ENCODE peak calls at places on chromosomes 7 and 10, in nine cellular contexts. Z is GM23338; S is stimulated activated CD4-positive, alpha-beta T cell treated with anti-CD3 and anti-CD28 coated beads, Interleukin-1b, Interleukin-23, amount 100 ng/mL, for 4 hours; M is HTR-8/SVneo; W is NCI-H2081; T is effector memory CD4-positive, alpha-beta T cell; X is amygdala; U is anterior cingulate cortex; K is Right ventricle myocardium inferior. V is an unnamed sample.

GRCh38 chr7:116138202-116138801 is 72.0 kb upstream of the TES start:
- DNase-seq in M (peak; percentile 37), U (no peak), W (peak; percentile 61), Z (peak; percentile 77), S (no peak), K (no peak), T (no peak), X (no peak), V (no peak)

GRCh38 chr7:154862153-154862791 is 140.7 kb downstream of the PAXIP1 start:
- DNase-seq in K (no peak), T (no peak), Z (no peak), X (no peak), S (no peak), M (no peak), W (no peak), U (no peak), V (no peak)

GRCh38 chr7:7330997-7331396 is 148.7 kb downstream of the C1GALT1 start:
- DNase-seq in S (no peak), W (no peak), T (no peak), M (no peak), Z (peak; percentile 26), X (no peak), K (no peak), U (no peak), V (no peak)

GRCh38 chr10:34078017-34078416 is 737.1 kb downstream of the PARD3 start:
- DNase-seq in W (no peak), K (no peak), S (no peak), T (no peak), X (no peak), M (no peak), U (no peak), Z (no peak), V (no peak)

GRCh38 chr7:74007260-74007567 is 20.8 kb upstream of the ELN start:
- DNase-seq in U (no peak), K (no peak), T (no peak), Z (no peak), M (no peak), W (no peak), S (no peak), X (no peak), V (no peak)

GRCh38 chr7:47625861-47626444 is 44.0 kb upstream of the TNS3 start:
- DNase-seq in S (no peak), U (no peak), M (no peak), T (no peak), Z (peak; percentile 34), W (no peak), X (no peak), K (no peak), V (no peak)

GRCh38 chr10:77633376-77633775 is 4.2 kb downstream of the KCNMA1 start:
- DNase-seq in W (no peak), M (no peak), Z (no peak), X (no peak), K (no peak), T (no peak), S (no peak), U (no peak), V (no peak)

GRCh38 chr10:79149662-79150443 is 81.1 kb downstream of the ZMIZ1 start:
- DNase-seq in T (peak; percentile 18), S (peak; percentile 14), X (no peak), Z (no peak), U (no peak), M (peak; percentile 94), K (peak; percentile 94), W (no peak), V (peak; percentile 96)

GRCh38 chr10:45483002-45483401 is 109.0 kb downstream of the ALOX5 start:
- DNase-seq in Z (no peak), K (no peak), M (no peak), U (no peak), S (no peak), X (no peak), W (no peak), T (no peak), V (no peak)

GRCh38 chr7:44286182-44286617 is 39.2 kb downstream of the CAMK2B start:
- DNase-seq in W (no peak), M (no peak), T (no peak), X (no peak), U (no peak), S (no peak), Z (peak; percentile 52), K (peak; percentile 37), V (no peak)

GRCh38 chr10:91167406-91167805 is 53.1 kb upstream of the PCGF5 start:
- DNase-seq in Z (no peak), U (no peak), K (no peak), T (no peak), S (no peak), M (no peak), X (no peak), W (no peak), V (no peak)

GRCh38 chr7:71131256-71131752 is 640 bp upstream of the GALNT17 start:
- DNase-seq in S (no peak), W (no peak), X (peak; percentile 59), T (no peak), Z (peak; percentile 81), K (peak; percentile 75), U (peak; percentile 38), M (no peak), V (peak; percentile 77)

V was measured in kidney.